ENCODE peak calls at places on chromosomes 2 and 18, in ten cellular contexts. T is HepG2, L is breast epithelium, V is HCT116, A is GM23338, W is prostate gland, S is GM12878, P is transverse colon, O is suprapubic skin, C is upper lobe of left lung. D is an unnamed sample.

GRCh38 chr2:224412064-224412921 is 10.4 kb upstream of the FAM124B start:
- DNase-seq in O (no peak), C (no peak), S (no peak), V (no peak), A (no peak), T (no peak), P (no peak), W (peak; percentile 69), L (no peak), D (no peak)

GRCh38 chr2:108485253-108485652 is 36.2 kb downstream of the GCC2 start:
- DNase-seq in W (no peak), P (no peak), T (no peak), S (no peak), L (no peak), A (no peak), C (no peak), O (no peak), V (no peak), D (no peak)

GRCh38 chr2:138030459-138030858 is 66.2 kb downstream of the HNMT start:
- DNase-seq in C (no peak), P (no peak), V (no peak), W (no peak), L (no peak), O (no peak), S (peak; percentile 38), T (no peak), A (no peak), D (no peak)

GRCh38 chr18:2970762-2971659 is 41.9 kb downstream of the LPIN2 start:
- DNase-seq in P (no peak), L (no peak), O (no peak), W (no peak), C (peak; percentile 56), V (no peak), T (no peak), S (no peak), A (no peak), D (no peak)

GRCh38 chr2:151410485-151410833 is 757 bp downstream of the RIF1 start:
- DNase-seq in L (no peak), P (no peak), V (no peak), T (peak; percentile 50), S (no peak), C (peak; percentile 36), O (no peak), A (peak; percentile 72), W (peak; percentile 30), D (peak; percentile 31)

GRCh38 chr18:48028716-48029115 is 98.3 kb upstream of the SMAD2 start:
- DNase-seq in A (no peak), C (no peak), P (no peak), O (no peak), L (peak; percentile 56), S (no peak), W (no peak), V (no peak), T (no peak), D (no peak)

GRCh38 chr2:220961461-220961860 is 610.6 kb downstream of the EPHA4 start:
- DNase-seq in L (no peak), W (no peak), P (no peak), V (no peak), C (no peak), O (no peak), T (no peak), A (no peak), S (no peak), D (no peak)

GRCh38 chr2:3042601-3043585 is 334.7 kb downstream of the EIPR1 start:
- DNase-seq in S (no peak), C (no peak), T (no peak), A (no peak), V (no peak), O (no peak), W (no peak), L (no peak), P (peak; percentile 64), D (no peak)

GRCh38 chr18:8232791-8233190 is 376.4 kb upstream of the RAB12 start:
- DNase-seq in P (no peak), L (no peak), O (no peak), S (no peak), T (no peak), C (no peak), A (peak; percentile 36), W (peak; percentile 45), V (no peak), D (no peak)

GRCh38 chr2:54240515-54241219 is 15.4 kb downstream of the TSPYL6 start:
- DNase-seq in W (no peak), C (no peak), T (no peak), O (no peak), A (peak; percentile 64), P (no peak), L (no peak), S (no peak), V (no peak), D (no peak)

GRCh38 chr2:229725716-229726346 is 11.5 kb upstream of the DNER start:
- DNase-seq in O (no peak), L (no peak), W (no peak), A (no peak), S (no peak), P (no peak), C (no peak), V (peak; percentile 33), T (no peak), D (no peak)

GRCh38 chr18:44856157-44856556 is 175.5 kb downstream of the SETBP1 start:
- DNase-seq in C (no peak), T (no peak), P (no peak), L (no peak), W (no peak), A (no peak), O (no peak), V (no peak), S (no peak), D (no peak)

GRCh38 chr18:7926526-7926925 is 359.4 kb downstream of the PTPRM start:
- DNase-seq in C (peak; percentile 39), T (peak; percentile 53), A (peak; percentile 74), S (no peak), O (no peak), V (peak; percentile 64), L (no peak), P (no peak), W (no peak), D (peak; percentile 40)

GRCh38 chr2:232979871-232980461 is 33.1 kb downstream of the NGEF start:
- DNase-seq in A (no peak), T (peak; percentile 27), P (peak; percentile 67), W (no peak), S (no peak), L (no peak), O (no peak), C (no peak), V (peak; percentile 90), D (no peak)

GRCh38 chr2:169732583-169733358 is 861 bp upstream of the KLHL23 start:
- DNase-seq in V (no peak), S (no peak), O (no peak), C (no peak), T (peak; percentile 68), P (no peak), W (no peak), A (no peak), L (no peak), D (no peak)

GRCh38 chr2:160473508-160474318 is 19.9 kb downstream of the RBMS1 start:
- DNase-seq in A (no peak), L (no peak), S (no peak), P (no peak), T (no peak), V (no peak), C (no peak), W (no peak), O (no peak), D (no peak)
- H3K27ac ChIP-seq in A (peak overlapping the region; percentile 6), L (no peak overlapping the region), S (no peak overlapping the region), P (peak overlapping the region; percentile 49), T (no peak overlapping the region), V (no peak overlapping the region), C (no peak overlapping the region), W (no peak overlapping the region), O (no peak overlapping the region), D (peak overlapping the region; percentile 74)

GRCh38 chr2:156818944-156819343 is 382.8 kb downstream of the GPD2 start:
- DNase-seq in O (no peak), P (no peak), S (no peak), L (no peak), W (no peak), V (no peak), A (no peak), C (no peak), T (no peak), D (no peak)
- TF ChIP-seq POLR2AphosphoS5 in O (no peak), P (no peak), S (no peak), L (no peak), W (no peak), V (no peak), A (no peak), C (no peak), T (no peak), D (no peak)

GRCh38 chr2:47737191-47737975 is 45.6 kb upstream of the MSH6 start:
- DNase-seq in L (no peak), A (no peak), V (no peak), W (no peak), O (no peak), C (no peak), S (no peak), P (no peak), T (no peak), D (no peak)

GRCh38 chr2:47744074-47744473 is 38.9 kb upstream of the MSH6 start:
- DNase-seq in L (no peak), C (no peak), W (no peak), T (no peak), S (no peak), V (no peak), O (no peak), A (no peak), P (no peak), D (no peak)

GRCh38 chr2:47741101-47741500 is 41.8 kb upstream of the MSH6 start:
- DNase-seq in W (no peak), V (no peak), C (no peak), T (no peak), L (no peak), P (no peak), A (no peak), S (no peak), O (no peak), D (no peak)

GRCh38 chr2:47738331-47738730 is 44.6 kb upstream of the MSH6 start:
- DNase-seq in L (no peak), W (no peak), A (no peak), V (no peak), T (no peak), S (no peak), P (no peak), O (no peak), C (no peak), D (no peak)

DNA sequence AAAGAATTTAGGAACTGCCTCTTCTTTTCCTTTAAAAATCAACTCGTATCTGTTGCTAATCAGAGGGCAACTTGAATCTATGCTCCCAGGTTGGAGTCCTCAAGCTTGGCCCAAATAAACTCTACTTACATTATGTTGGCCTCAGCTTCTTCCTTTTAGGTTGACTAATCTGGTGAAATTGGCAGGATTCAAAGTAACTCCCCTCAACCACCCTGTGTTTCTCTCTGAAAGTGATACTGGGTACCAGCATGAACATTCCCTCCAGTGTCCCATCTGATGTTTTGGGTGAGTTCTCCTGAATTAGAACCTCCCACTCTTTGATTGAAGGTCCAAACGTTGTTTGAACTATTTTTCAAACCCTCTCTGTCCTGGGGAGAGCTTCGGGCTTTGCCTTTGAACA is 41.3 kb upstream of the MSH6 start:
- DNase-seq in L (no peak), W (no peak), P (no peak), V (no peak), O (no peak), T (no peak), S (no peak), A (no peak), C (no peak), D (no peak)
- H3K27ac ChIP-seq in L (no peak overlapping the region), W (no peak overlapping the region), P (no peak overlapping the region), V (no peak overlapping the region), O (no peak overlapping the region), T (no peak overlapping the region), S (no peak overlapping the region), A (no peak overlapping the region), C (no peak overlapping the region), D (no peak overlapping the region)

GRCh38 chr2:42132966-42133641 is 36.0 kb upstream of the EML4 start:
- DNase-seq in O (peak; percentile 91), A (peak; percentile 46), L (peak; percentile 92), T (peak; percentile 98), V (peak; percentile 61), C (peak; percentile 91), S (peak; percentile 65), P (peak; percentile 85), W (peak; percentile 94), D (peak; percentile 93)
- TF ChIP-seq POLR2AphosphoS5 in O (no peak), A (no peak), L (peak; percentile 83), T (peak; percentile 89), V (no peak), C (peak; percentile 32), S (peak; percentile 70), P (peak; percentile 74), W (peak; percentile 92), D (peak; percentile 56)

D was measured in stomach.